ENCODE peak calls at places on chromosomes 16 and 17, in nine cellular contexts. One of them, this sample, is unnamed. For H3K36me3, the result is how much of the 10 kb centered on the place peaks cover.

GRCh38 chr17:63919311-63919723 is 678 bp upstream of the GH1 start:
- DNase-seq in SK-N-SH: peak
- DNase-seq in HCT116: peak
- DNase-seq in left lung: peak
- DNase-seq in adrenal gland: peak
- DNase-seq in sigmoid colon: peak
- DNase-seq in MM.1S: peak
- DNase-seq in tibial nerve: peak
- DNase-seq in thyroid gland: peak
- DNase-seq in this sample: no peak

GRCh38 chr16:50246299-50247122 is 19.8 kb upstream of the ADCY7 start:
- DNase-seq in left lung: peak
- DNase-seq in adrenal gland: no peak
- DNase-seq in SK-N-SH: peak
- DNase-seq in thyroid gland: no peak
- DNase-seq in tibial nerve: no peak
- DNase-seq in HCT116: no peak
- DNase-seq in MM.1S: no peak
- DNase-seq in sigmoid colon: peak
- DNase-seq in this sample: no peak

GRCh38 chr17:76710863-76711611 is at the start of gene MXRA7:
- DNase-seq in SK-N-SH: peak
- DNase-seq in adrenal gland: peak
- DNase-seq in left lung: peak
- DNase-seq in tibial nerve: peak
- DNase-seq in HCT116: no peak
- DNase-seq in MM.1S: peak
- DNase-seq in thyroid gland: peak
- DNase-seq in sigmoid colon: peak
- DNase-seq in this sample: peak

GRCh38 chr17:48995871-48996695 is 1.1 kb upstream of the IGF2BP1 start:
- DNase-seq in thyroid gland: no peak
- DNase-seq in MM.1S: no peak
- DNase-seq in tibial nerve: no peak
- DNase-seq in left lung: no peak
- DNase-seq in SK-N-SH: peak
- DNase-seq in HCT116: no peak
- DNase-seq in adrenal gland: no peak
- DNase-seq in sigmoid colon: no peak
- DNase-seq in this sample: no peak

GRCh38 chr16:59168715-59169114 is 434.6 kb upstream of the GOT2 start:
- DNase-seq in left lung: no peak
- DNase-seq in adrenal gland: no peak
- DNase-seq in SK-N-SH: no peak
- DNase-seq in HCT116: no peak
- DNase-seq in MM.1S: no peak
- DNase-seq in sigmoid colon: no peak
- DNase-seq in thyroid gland: no peak
- DNase-seq in tibial nerve: no peak
- DNase-seq in this sample: no peak

GRCh38 chr16:73565263-73565662 is 517.3 kb upstream of the ZFHX3 start:
- DNase-seq in MM.1S: no peak
- DNase-seq in sigmoid colon: no peak
- DNase-seq in tibial nerve: no peak
- DNase-seq in left lung: no peak
- DNase-seq in thyroid gland: no peak
- DNase-seq in adrenal gland: no peak
- DNase-seq in SK-N-SH: no peak
- DNase-seq in HCT116: peak
- DNase-seq in this sample: no peak

GRCh38 chr17:59765038-59765437 is 57.6 kb downstream of the VMP1 start:
- DNase-seq in HCT116: no peak
- DNase-seq in tibial nerve: no peak
- DNase-seq in adrenal gland: no peak
- DNase-seq in left lung: no peak
- DNase-seq in MM.1S: no peak
- DNase-seq in thyroid gland: no peak
- DNase-seq in sigmoid colon: no peak
- DNase-seq in SK-N-SH: no peak
- DNase-seq in this sample: no peak

GRCh38 chr16:81492307-81492706 is 47.7 kb downstream of the CMIP start:
- DNase-seq in tibial nerve: no peak
- DNase-seq in thyroid gland: peak
- DNase-seq in SK-N-SH: peak
- DNase-seq in HCT116: no peak
- DNase-seq in sigmoid colon: no peak
- DNase-seq in left lung: no peak
- DNase-seq in MM.1S: no peak
- DNase-seq in adrenal gland: no peak
- DNase-seq in this sample: no peak

GRCh38 chr17:74785096-74785980 is 9.2 kb upstream of the NAT9 start:
- DNase-seq in tibial nerve: no peak
- DNase-seq in sigmoid colon: no peak
- DNase-seq in adrenal gland: no peak
- DNase-seq in HCT116: no peak
- DNase-seq in left lung: no peak
- DNase-seq in thyroid gland: peak
- DNase-seq in SK-N-SH: no peak
- DNase-seq in MM.1S: peak
- DNase-seq in this sample: no peak

GRCh38 chr16:23575834-23576233 is 18.3 kb downstream of the UBFD1 start:
- DNase-seq in adrenal gland: no peak
- DNase-seq in left lung: no peak
- DNase-seq in SK-N-SH: no peak
- DNase-seq in tibial nerve: no peak
- DNase-seq in sigmoid colon: no peak
- DNase-seq in MM.1S: no peak
- DNase-seq in HCT116: no peak
- DNase-seq in thyroid gland: no peak
- DNase-seq in this sample: no peak

GRCh38 chr16:56354746-56355145 is 70.6 kb downstream of the AMFR start:
- DNase-seq in SK-N-SH: peak
- DNase-seq in adrenal gland: no peak
- DNase-seq in HCT116: no peak
- DNase-seq in thyroid gland: no peak
- DNase-seq in left lung: peak
- DNase-seq in sigmoid colon: peak
- DNase-seq in tibial nerve: no peak
- DNase-seq in MM.1S: no peak
- DNase-seq in this sample: no peak

GRCh38 chr17:78049609-78050008 is 78.9 kb downstream of the TMC6 start:
- DNase-seq in MM.1S: no peak
- DNase-seq in SK-N-SH: no peak
- DNase-seq in sigmoid colon: no peak
- DNase-seq in left lung: no peak
- DNase-seq in tibial nerve: no peak
- DNase-seq in HCT116: no peak
- DNase-seq in thyroid gland: no peak
- DNase-seq in adrenal gland: no peak
- DNase-seq in this sample: no peak

GRCh38 chr16:54171855-54172537 is 114.6 kb downstream of the IRX3 start:
- DNase-seq in SK-N-SH: no peak
- DNase-seq in HCT116: no peak
- DNase-seq in sigmoid colon: no peak
- DNase-seq in left lung: no peak
- DNase-seq in adrenal gland: no peak
- DNase-seq in thyroid gland: no peak
- DNase-seq in MM.1S: no peak
- DNase-seq in tibial nerve: no peak
- DNase-seq in this sample: no peak

GRCh38 chr16:27985981-27986380 is 77.5 kb downstream of the GSG1L start:
- DNase-seq in HCT116: no peak
- DNase-seq in sigmoid colon: peak
- DNase-seq in tibial nerve: no peak
- DNase-seq in adrenal gland: no peak
- DNase-seq in MM.1S: no peak
- DNase-seq in SK-N-SH: no peak
- DNase-seq in left lung: no peak
- DNase-seq in thyroid gland: no peak
- DNase-seq in this sample: no peak

GRCh38 chr17:41442772-41443171 is 2.0 kb upstream of the KRT38 start:
- DNase-seq in HCT116: no peak
- DNase-seq in left lung: no peak
- DNase-seq in thyroid gland: no peak
- DNase-seq in MM.1S: no peak
- DNase-seq in SK-N-SH: no peak
- DNase-seq in tibial nerve: no peak
- DNase-seq in adrenal gland: no peak
- DNase-seq in sigmoid colon: no peak
- DNase-seq in this sample: no peak

GRCh38 chr17:46935658-46936266 is 12.8 kb downstream of the GOSR2 start:
- DNase-seq in tibial nerve: no peak
- DNase-seq in adrenal gland: no peak
- DNase-seq in thyroid gland: no peak
- DNase-seq in HCT116: no peak
- DNase-seq in SK-N-SH: no peak
- DNase-seq in MM.1S: no peak
- DNase-seq in sigmoid colon: no peak
- DNase-seq in left lung: no peak
- DNase-seq in this sample: no peak

GRCh38 chr16:4409081-4409932 is 7.1 kb downstream of the CORO7 start:
- DNase-seq in MM.1S: no peak
- DNase-seq in adrenal gland: no peak
- DNase-seq in thyroid gland: no peak
- DNase-seq in left lung: no peak
- DNase-seq in HCT116: no peak
- DNase-seq in tibial nerve: no peak
- DNase-seq in sigmoid colon: no peak
- DNase-seq in SK-N-SH: peak
- DNase-seq in this sample: no peak
- H3K36me3 ChIP-seq in MM.1S: under half
- H3K36me3 ChIP-seq in adrenal gland: under half
- H3K36me3 ChIP-seq in thyroid gland: under half
- H3K36me3 ChIP-seq in left lung: under half
- H3K36me3 ChIP-seq in HCT116: under half
- H3K36me3 ChIP-seq in tibial nerve: half or more
- H3K36me3 ChIP-seq in sigmoid colon: under half
- H3K36me3 ChIP-seq in SK-N-SH: under half
- H3K36me3 ChIP-seq in this sample: half or more

GRCh38 chr17:50944054-50944901 is 78.1 kb upstream of the TOB1 start:
- DNase-seq in HCT116: no peak
- DNase-seq in sigmoid colon: peak
- DNase-seq in SK-N-SH: peak
- DNase-seq in left lung: peak
- DNase-seq in tibial nerve: peak
- DNase-seq in thyroid gland: peak
- DNase-seq in MM.1S: peak
- DNase-seq in adrenal gland: peak
- DNase-seq in this sample: peak
- H3K27ac ChIP-seq in HCT116: peak
- H3K27ac ChIP-seq in sigmoid colon: peak
- H3K27ac ChIP-seq in SK-N-SH: peak
- H3K27ac ChIP-seq in left lung: peak
- H3K27ac ChIP-seq in tibial nerve: peak
- H3K27ac ChIP-seq in thyroid gland: peak
- H3K27ac ChIP-seq in MM.1S: peak
- H3K27ac ChIP-seq in adrenal gland: peak
- H3K27ac ChIP-seq in this sample: peak

GRCh38 chr17:70168044-70168978 is 1.0 kb upstream of the KCNJ2 start:
- DNase-seq in MM.1S: peak
- DNase-seq in left lung: peak
- DNase-seq in HCT116: no peak
- DNase-seq in thyroid gland: peak
- DNase-seq in tibial nerve: peak
- DNase-seq in SK-N-SH: peak
- DNase-seq in sigmoid colon: peak
- DNase-seq in adrenal gland: peak
- DNase-seq in this sample: peak
- TF ChIP-seq CTCF in MM.1S: peak
- TF ChIP-seq CTCF in left lung: peak
- TF ChIP-seq CTCF in HCT116: peak
- TF ChIP-seq CTCF in thyroid gland: peak
- TF ChIP-seq CTCF in tibial nerve: peak
- TF ChIP-seq CTCF in SK-N-SH: peak
- TF ChIP-seq CTCF in sigmoid colon: peak
- TF ChIP-seq CTCF in adrenal gland: peak
- TF ChIP-seq CTCF in this sample: peak

GRCh38 chr16:85488414-85488813 is 124.7 kb upstream of the GSE1 start:
- DNase-seq in SK-N-SH: no peak
- DNase-seq in left lung: no peak
- DNase-seq in MM.1S: no peak
- DNase-seq in tibial nerve: no peak
- DNase-seq in sigmoid colon: no peak
- DNase-seq in HCT116: no peak
- DNase-seq in thyroid gland: no peak
- DNase-seq in adrenal gland: no peak
- DNase-seq in this sample: no peak

GRCh38 chr16:85490407-85490806 is 122.7 kb upstream of the GSE1 start:
- DNase-seq in HCT116: no peak
- DNase-seq in sigmoid colon: no peak
- DNase-seq in left lung: no peak
- DNase-seq in SK-N-SH: no peak
- DNase-seq in thyroid gland: no peak
- DNase-seq in MM.1S: no peak
- DNase-seq in adrenal gland: no peak
- DNase-seq in tibial nerve: no peak
- DNase-seq in this sample: no peak

GRCh38 chr16:85492617-85492957 is 120.5 kb upstream of the GSE1 start:
- DNase-seq in adrenal gland: no peak
- DNase-seq in HCT116: no peak
- DNase-seq in SK-N-SH: no peak
- DNase-seq in thyroid gland: no peak
- DNase-seq in MM.1S: no peak
- DNase-seq in tibial nerve: no peak
- DNase-seq in left lung: no peak
- DNase-seq in sigmoid colon: no peak
- DNase-seq in this sample: no peak

GRCh38 chr16:85491798-85492616 is 121.1 kb upstream of the GSE1 start:
- DNase-seq in sigmoid colon: peak
- DNase-seq in SK-N-SH: no peak
- DNase-seq in tibial nerve: no peak
- DNase-seq in thyroid gland: peak
- DNase-seq in adrenal gland: peak
- DNase-seq in HCT116: peak
- DNase-seq in MM.1S: no peak
- DNase-seq in left lung: peak
- DNase-seq in this sample: peak

DNA sequence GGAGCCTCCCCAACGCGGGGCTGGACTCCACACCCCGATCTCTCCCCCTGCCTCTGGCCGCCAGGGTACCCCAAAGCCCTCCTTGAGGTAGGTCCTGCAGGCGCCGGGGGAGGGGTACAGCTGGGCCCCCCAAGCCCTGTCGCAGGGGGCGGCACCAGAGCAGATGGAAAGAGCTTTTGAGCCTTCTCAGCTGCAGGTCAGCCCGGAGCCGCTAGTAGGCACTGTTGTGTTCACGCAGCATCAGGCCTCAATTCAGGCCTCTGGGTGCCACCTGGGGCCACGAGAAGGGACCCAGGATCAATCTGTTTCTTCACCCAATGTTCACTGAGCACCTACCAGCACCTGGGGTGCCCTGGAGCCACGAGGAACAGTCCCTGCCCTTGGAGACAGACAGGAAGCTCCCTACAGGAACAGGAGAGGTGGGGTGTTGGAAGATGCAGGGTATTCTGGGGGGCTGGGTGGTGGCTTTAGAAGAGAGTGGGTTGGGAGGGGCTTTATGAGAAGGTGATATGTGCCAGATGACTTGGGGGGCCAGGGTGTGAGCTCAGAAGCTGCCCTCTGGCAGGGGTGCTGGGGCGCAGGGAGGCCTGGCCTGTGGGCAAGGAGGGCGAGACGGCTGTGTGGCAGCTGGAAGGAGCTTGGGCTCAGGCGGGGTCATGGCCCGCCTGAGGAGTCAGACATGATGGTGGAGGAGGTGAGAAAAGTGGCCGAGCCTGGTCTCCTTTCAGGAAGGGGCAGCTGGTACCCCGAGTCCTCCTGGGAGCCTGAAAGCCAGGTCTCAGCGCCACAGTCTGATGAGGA is 122.0 kb upstream of the GSE1 start:
- DNase-seq in HCT116: peak
- DNase-seq in adrenal gland: no peak
- DNase-seq in SK-N-SH: no peak
- DNase-seq in tibial nerve: no peak
- DNase-seq in left lung: no peak
- DNase-seq in MM.1S: peak
- DNase-seq in thyroid gland: no peak
- DNase-seq in sigmoid colon: no peak
- DNase-seq in this sample: no peak
- H3K36me3 ChIP-seq in HCT116: under half
- H3K36me3 ChIP-seq in adrenal gland: under half
- H3K36me3 ChIP-seq in SK-N-SH: under half
- H3K36me3 ChIP-seq in tibial nerve: under half
- H3K36me3 ChIP-seq in left lung: under half
- H3K36me3 ChIP-seq in MM.1S: under half
- H3K36me3 ChIP-seq in thyroid gland: under half
- H3K36me3 ChIP-seq in sigmoid colon: under half
- H3K36me3 ChIP-seq in this sample: under half

This sample was measured in upper lobe of right lung.